ENCODE peak calls at places on chromosome 15, in five cellular contexts. B is activated CD4-positive, alpha-beta T cell treated with anti-CD3 and anti-CD28 coated beads, Interleukin-2, amount 50 U/mL, for 48 hours; V is NCI-H1092 treated with DMSO at 0.1 percent for 48 hours; S is hippocampal formation; A is stimulated activated CD4-positive, alpha-beta T cell treated with anti-CD3 and anti-CD28 coated beads, Interleukin-4, amount 100 ng/mL, for 1 hour. I is an unnamed sample.

GRCh38 chr15:25768271-25768670 is 94.9 kb downstream of the ATP10A start:
- DNase-seq in B (no peak), V (no peak), S (no peak), A (no peak), I (no peak)

GRCh38 chr15:25971053-25971452 is 107.9 kb upstream of the ATP10A start:
- DNase-seq in B (no peak), V (no peak), S (no peak), A (no peak), I (no peak)

GRCh38 chr15:95884276-95884675 is 446.2 kb upstream of the NR2F2 start:
- DNase-seq in B (no peak), V (no peak), S (no peak), A (no peak), I (no peak)

GRCh38 chr15:78808550-78808949 is 2.7 kb downstream of the ADAMTS7 start:
- DNase-seq in B (peak), V (no peak), S (no peak), A (no peak), I (no peak)

GRCh38 chr15:40743921-40744809 is 10.9 kb downstream of the RMDN3 start:
- DNase-seq in B (peak), V (no peak), S (no peak), A (peak), I (no peak)

GRCh38 chr15:49620174-49620573 is 444 bp downstream of the FAM227B start:
- DNase-seq in B (no peak), V (no peak), S (no peak), A (no peak), I (no peak)

GRCh38 chr15:85742186-85742751 is 52.5 kb downstream of the KLHL25 start:
- DNase-seq in B (no peak), V (no peak), S (peak), A (no peak), I (no peak)

GRCh38 chr15:73265536-73266153 is 103.1 kb downstream of the HCN4 start:
- DNase-seq in B (peak), V (no peak), S (no peak), A (peak), I (no peak)

GRCh38 chr15:69813881-69814280 is 283.8 kb downstream of the TLE3 start:
- DNase-seq in B (no peak), V (no peak), S (no peak), A (no peak), I (no peak)

GRCh38 chr15:49223536-49224274 is 53.7 kb downstream of the GALK2 start:
- DNase-seq in B (no peak), V (no peak), S (no peak), A (no peak), I (no peak)

GRCh38 chr15:66389098-66389858 is 2.6 kb downstream of the MAP2K1 start:
- DNase-seq in B (no peak), V (no peak), S (no peak), A (no peak), I (no peak)

GRCh38 chr15:70259030-70259424 is 161.3 kb upstream of the TLE3 start:
- DNase-seq in B (peak), V (no peak), S (peak), A (peak), I (no peak)

GRCh38 chr15:20346082-20346805 is 195.4 kb downstream of the GOLGA6L6 start:
- DNase-seq in B (no peak), V (no peak), S (no peak), A (no peak), I (no peak)

GRCh38 chr15:75666823-75667501 is 19.2 kb downstream of the SNX33 start:
- DNase-seq in B (no peak), V (no peak), S (no peak), A (no peak), I (no peak)

I was measured in substantia nigra.